ENCODE peak calls at places on chromosome 15, in seven cellular contexts. K, W, S, A, J, P and L are unnamed samples. For H3K4me1, the result is how much of the 10 kb centered on the place peaks cover.

GRCh38 chr15:36529296-36530011 is 50.0 kb upstream of the CDIN1 start:
- DNase-seq in A (no peak), W (no peak), K (no peak), J (no peak), S (no peak), P (no peak), L (no peak)

GRCh38 chr15:80228959-80229610 is 22.9 kb downstream of the CTXND1 start:
- DNase-seq in A (no peak), S (no peak), W (no peak), P (no peak), K (peak), J (no peak), L (no peak)

GRCh38 chr15:36334059-36334458 is 245.4 kb upstream of the CDIN1 start:
- DNase-seq in P (no peak), S (no peak), W (peak), A (no peak), J (no peak), K (peak), L (no peak)

GRCh38 chr15:100786901-100787566 is 92.6 kb upstream of the ALDH1A3 start:
- DNase-seq in S (no peak), J (no peak), P (peak), W (no peak), K (no peak), A (peak), L (no peak)

GRCh38 chr15:51492528-51492927 is 130.0 kb downstream of the DMXL2 start:
- DNase-seq in J (no peak), P (no peak), S (no peak), A (no peak), W (no peak), K (no peak), L (no peak)

GRCh38 chr15:39887832-39888231 is 32.2 kb downstream of the GPR176 start:
- DNase-seq in W (peak), P (no peak), J (no peak), A (peak), K (peak), S (peak), L (no peak)

GRCh38 chr15:79440355-79440908 is 8.3 kb downstream of the MINAR1 start:
- DNase-seq in W (no peak), P (no peak), K (no peak), S (no peak), A (peak), J (no peak), L (no peak)

GRCh38 chr15:48828906-48829305 is 18.0 kb upstream of the CEP152 start:
- DNase-seq in W (no peak), K (no peak), P (no peak), J (no peak), S (no peak), A (no peak), L (no peak)

GRCh38 chr15:58793862-58794261 is 22.8 kb downstream of the MINDY2 start:
- DNase-seq in W (no peak), P (no peak), A (no peak), K (no peak), S (no peak), J (no peak), L (peak)

GRCh38 chr15:51382787-51383186 is 41.3 kb downstream of the GLDN start:
- DNase-seq in S (peak), P (no peak), W (peak), K (peak), J (no peak), A (peak), L (no peak)

GRCh38 chr15:35907507-35907906 is 361.5 kb upstream of the DPH6 start:
- DNase-seq in S (no peak), A (no peak), J (no peak), P (no peak), W (no peak), K (no peak), L (no peak)

GRCh38 chr15:90895571-90896117 is 7.5 kb upstream of the MAN2A2 start:
- DNase-seq in J (no peak), K (no peak), P (no peak), A (peak), W (no peak), S (no peak), L (no peak)

GRCh38 chr15:68015244-68015643 is 38.9 kb upstream of the PIAS1 start:
- DNase-seq in A (no peak), S (no peak), W (no peak), J (no peak), P (no peak), K (no peak), L (no peak)

GRCh38 chr15:80978685-80979084 is 10.9 kb downstream of the MESD start:
- DNase-seq in S (no peak), A (no peak), J (no peak), P (no peak), W (no peak), K (peak), L (no peak)

GRCh38 chr15:81293728-81294500 is 30.0 kb downstream of the STARD5 start:
- DNase-seq in A (no peak), P (no peak), W (no peak), K (no peak), J (no peak), S (peak), L (no peak)

GRCh38 chr15:74131618-74132191 is 1.3 kb downstream of the ISLR2 start:
- DNase-seq in J (no peak), P (no peak), S (no peak), W (no peak), A (peak), K (no peak), L (no peak)

GRCh38 chr15:40282144-40282869 is 557 bp downstream of the ANKRD63 start:
- DNase-seq in A (peak), J (peak), W (peak), S (no peak), P (no peak), K (peak), L (no peak)

GRCh38 chr15:58115692-58116091 is 22.5 kb upstream of the AQP9 start:
- DNase-seq in S (no peak), A (no peak), J (no peak), P (no peak), W (no peak), K (peak), L (peak)

GRCh38 chr15:60325905-60326304 is 71.9 kb downstream of the ANXA2 start:
- DNase-seq in S (no peak), W (no peak), K (no peak), J (no peak), A (no peak), P (no peak), L (no peak)

GRCh38 chr15:60324706-60325438 is 72.9 kb downstream of the ANXA2 start:
- DNase-seq in S (no peak), P (no peak), K (no peak), J (no peak), W (no peak), A (no peak), L (no peak)

GRCh38 chr15:60326343-60326742 is 71.4 kb downstream of the ANXA2 start:
- DNase-seq in J (no peak), S (no peak), A (no peak), W (no peak), K (no peak), P (no peak), L (no peak)

GRCh38 chr15:60326824-60327654 is 70.7 kb downstream of the ANXA2 start:
- DNase-seq in K (peak), J (no peak), A (peak), W (peak), P (no peak), S (peak), L (no peak)

GRCh38 chr15:60328852-60329443 is 68.8 kb downstream of the ANXA2 start:
- DNase-seq in A (peak), S (peak), J (no peak), P (no peak), K (peak), W (peak), L (no peak)
- TF ChIP-seq CTCF in A (peak), S (peak), J (peak), P (peak), K (peak), W (peak), L (peak)

GRCh38 chr15:43492266-43492665 is 690 bp downstream of the TP53BP1 start:
- DNase-seq in W (no peak), J (no peak), A (peak), P (no peak), S (peak), K (no peak), L (no peak)
- H3K27ac ChIP-seq in W (peak), J (peak), A (peak), P (peak), S (no peak), K (no peak), L (no peak)

DNA sequence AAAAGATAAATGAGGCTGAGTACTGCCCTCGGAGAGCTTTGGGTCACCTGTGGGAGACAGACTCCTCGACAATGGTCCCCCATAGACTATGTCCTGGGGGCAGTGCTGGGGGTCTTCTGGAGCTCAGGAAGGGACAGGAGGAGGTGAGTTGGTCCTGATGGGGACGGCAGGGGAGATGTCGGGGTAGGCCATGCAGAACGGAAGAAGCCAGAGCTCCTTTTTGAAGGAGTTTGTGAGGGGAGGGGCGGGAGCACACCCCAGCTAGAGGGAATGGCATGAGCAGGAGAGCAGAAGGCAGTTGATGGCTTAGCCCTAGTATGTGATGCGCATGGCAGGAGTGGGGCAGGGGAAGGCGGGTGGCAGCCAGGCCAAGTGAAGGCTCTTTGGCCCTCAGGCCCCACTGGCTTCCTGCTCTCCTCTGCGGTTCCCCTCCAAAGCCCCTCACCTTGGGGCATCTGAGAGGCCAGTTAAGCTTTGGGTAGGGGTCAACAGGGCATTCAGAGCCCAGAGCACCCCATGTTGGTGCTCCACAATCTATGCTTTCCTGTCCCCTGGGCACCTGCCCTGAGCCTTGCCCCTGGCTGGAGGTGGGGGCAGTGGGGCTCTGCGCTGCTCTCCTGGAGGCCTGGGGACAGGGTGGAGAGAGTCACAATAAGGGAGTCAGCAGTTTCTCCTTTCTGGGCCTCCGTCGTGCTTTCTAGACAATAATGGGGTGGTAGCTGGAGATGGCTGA is 179.3 kb downstream of the SMAD6 start:
- DNase-seq in S (no peak), A (peak), P (peak), W (no peak), J (no peak), K (no peak), L (no peak)
- H3K4me1 ChIP-seq in S (under half), A (under half), P (half or more), W (under half), J (under half), K (under half), L (under half)

GRCh38 chr15:93414576-93415231 is 325.7 kb upstream of the RGMA start:
- DNase-seq in S (no peak), P (no peak), J (no peak), A (peak), W (no peak), K (no peak), L (no peak)

GRCh38 chr15:93418566-93418965 is 329.6 kb upstream of the RGMA start:
- DNase-seq in W (no peak), P (no peak), K (no peak), J (no peak), A (peak), S (no peak), L (no peak)

GRCh38 chr15:93413745-93414144 is 324.7 kb upstream of the RGMA start:
- DNase-seq in S (no peak), K (no peak), W (no peak), A (no peak), J (no peak), P (no peak), L (no peak)

GRCh38 chr15:93417156-93418077 is 328.4 kb upstream of the RGMA start:
- DNase-seq in A (peak), K (no peak), J (peak), S (no peak), W (no peak), P (no peak), L (no peak)

DNA sequence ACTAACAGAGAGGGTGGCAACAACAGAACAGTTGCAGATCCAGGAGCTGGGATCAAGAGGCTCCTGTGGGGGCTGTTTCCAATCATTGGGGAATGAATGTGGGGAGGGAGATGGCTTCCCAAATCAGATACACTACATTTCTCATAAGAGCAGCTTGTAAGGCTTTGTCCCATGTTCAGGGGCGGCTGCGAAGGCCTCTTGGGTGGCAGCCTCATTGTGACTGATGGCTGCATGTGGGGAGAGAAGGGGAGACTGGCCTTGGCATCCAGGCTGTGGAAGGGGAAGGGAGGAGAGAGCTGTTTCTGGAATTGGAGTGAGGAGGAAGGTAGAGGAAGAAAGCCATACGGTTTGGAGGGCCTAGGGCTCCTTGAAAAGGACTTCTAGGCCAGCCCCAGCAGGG is 326.6 kb upstream of the RGMA start:
- DNase-seq in W (no peak), S (no peak), K (no peak), J (no peak), P (no peak), A (peak), L (no peak)
- TF ChIP-seq CTCF in W (no peak), S (no peak), K (no peak), J (no peak), P (no peak), A (no peak), L (no peak)

DNA sequence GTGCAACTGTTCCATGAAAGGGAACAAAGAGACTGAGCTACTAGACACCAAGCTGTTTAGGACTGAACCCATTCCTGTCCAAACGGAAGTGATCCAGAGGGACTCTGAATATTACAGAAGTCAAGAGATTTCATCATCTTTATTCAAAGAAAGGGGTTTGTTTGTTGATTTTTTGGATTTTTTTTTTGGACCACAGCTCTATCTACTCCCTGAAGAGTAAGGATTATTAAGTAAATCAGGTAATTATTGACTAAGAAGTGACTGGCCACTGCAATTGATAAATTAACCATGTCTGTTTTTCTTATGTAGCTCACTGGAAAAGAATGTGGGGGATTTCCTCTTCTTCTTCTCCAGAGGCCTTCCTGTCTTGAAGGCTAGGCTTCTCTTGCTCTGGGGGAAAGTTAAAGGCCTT is 146.6 kb upstream of the TPM1 start:
- DNase-seq in W (no peak), S (no peak), A (no peak), J (no peak), P (no peak), K (peak), L (peak)
- H3K27ac ChIP-seq in W (peak), S (no peak), A (peak), J (peak), P (peak), K (peak), L (peak)

DNA sequence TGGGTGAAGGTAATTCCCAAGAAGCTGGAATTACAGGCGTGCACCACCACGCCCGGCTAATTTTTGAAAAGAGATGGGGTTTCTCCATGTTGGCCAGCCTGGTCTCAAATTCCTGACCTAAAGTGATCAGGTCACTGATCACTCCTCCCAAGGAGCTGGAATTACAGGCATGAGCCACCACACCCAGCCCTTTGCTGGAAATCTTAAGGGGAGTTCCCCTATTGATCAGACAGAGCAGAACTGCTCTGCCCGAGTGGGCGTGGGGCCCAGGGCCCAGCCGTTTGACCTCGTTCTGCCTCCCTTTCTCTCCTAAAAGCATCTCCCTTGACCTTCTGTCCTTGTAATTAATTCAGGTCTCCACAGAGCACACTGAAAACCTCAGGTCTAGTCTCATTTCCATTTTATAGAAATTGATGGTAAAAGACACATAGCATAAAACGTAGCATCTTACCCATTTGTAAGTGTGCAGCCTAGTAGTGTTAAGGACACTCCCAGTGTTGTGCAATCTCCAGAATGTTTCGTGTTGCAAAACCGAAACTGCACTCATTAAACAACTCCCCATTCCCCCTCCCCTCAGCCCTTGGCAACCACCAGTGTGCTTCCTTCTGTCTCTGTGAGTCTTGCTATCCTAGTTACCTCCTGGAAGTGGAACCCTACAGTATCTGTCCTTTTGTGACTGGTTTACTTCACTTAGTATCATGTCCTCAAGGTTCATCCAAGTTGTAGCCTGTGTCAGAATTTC is 89.3 kb downstream of the SLCO3A1 start:
- DNase-seq in J (peak), K (peak), S (peak), W (no peak), A (no peak), P (peak), L (no peak)
- H3K4me1 ChIP-seq in J (under half), K (under half), S (under half), W (half or more), A (under half), P (half or more), L (under half)

DNA sequence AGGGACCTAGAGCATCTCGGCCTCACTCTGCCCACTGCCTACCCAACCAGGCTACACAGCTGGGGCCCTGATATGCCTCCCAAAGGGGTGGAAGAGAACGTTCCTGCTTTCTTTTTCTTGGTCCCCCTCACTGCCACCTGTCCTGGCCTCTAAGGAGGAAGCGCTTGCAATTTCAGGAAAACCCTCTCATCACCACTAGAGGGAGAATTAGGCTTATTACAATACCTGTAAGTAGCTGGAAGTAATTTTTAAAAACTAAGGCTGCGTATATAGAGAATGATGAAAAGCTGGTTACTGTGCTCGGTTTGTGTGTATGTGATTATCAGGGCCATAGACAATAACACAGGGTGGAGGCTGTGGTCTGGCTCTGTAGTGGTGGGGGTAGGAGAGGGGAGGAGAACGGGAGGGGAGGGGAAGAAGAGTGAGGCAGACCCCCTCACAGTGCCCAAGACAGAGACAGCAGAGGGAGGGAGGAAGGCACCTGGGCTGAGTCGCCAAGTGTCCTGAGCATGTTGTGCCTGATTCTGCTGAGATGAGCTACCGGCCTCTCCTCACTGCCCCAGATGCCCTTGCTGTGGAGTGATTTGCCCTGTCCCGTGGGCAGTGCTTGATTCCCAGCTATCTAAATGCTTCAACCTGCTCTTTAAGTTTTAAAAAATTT is 3.3 kb downstream of the GABRG3 start:
- DNase-seq in S (peak), W (peak), J (no peak), P (no peak), K (peak), A (peak), L (no peak)
- TF ChIP-seq CTCF in S (peak), W (peak), J (no peak), P (no peak), K (peak), A (peak), L (peak)